ENCODE peak calls at places on chromosomes 13 and 19, in seven cellular contexts. H is GM23248; P is lower lobe of right lung; D is heart right ventricle; E is CD4-positive, CD25-positive, alpha-beta regulatory T cell; T is HCT116; K is OCI-LY7. Q is an unnamed sample. For H3K4me1, the result is how much of the 10 kb centered on the place peaks cover.

GRCh38 chr19:47755065-47755761 is 9.9 kb downstream of the NOP53 start:
- DNase-seq in K (no peak), T (no peak), H (no peak), E (no peak), D (no peak), P (no peak), Q (no peak)

GRCh38 chr19:16347706-16348105 is 23.1 kb downstream of the KLF2 start:
- DNase-seq in K (no peak), D (no peak), P (no peak), H (no peak), T (no peak), E (no peak), Q (no peak)

GRCh38 chr13:24192036-24192810 is 31.7 kb downstream of the SPATA13 start:
- DNase-seq in T (no peak), E (no peak), H (no peak), K (no peak), D (no peak), P (no peak), Q (no peak)

GRCh38 chr19:54804571-54804970 is 1.2 kb downstream of the KIR2DL4 start:
- DNase-seq in K (no peak), H (no peak), P (no peak), E (no peak), D (no peak), T (no peak), Q (no peak)

GRCh38 chr13:111901301-111901905 is 165.5 kb upstream of the SOX1 start:
- DNase-seq in E (no peak), H (no peak), T (no peak), P (no peak), K (no peak), D (no peak), Q (no peak)

GRCh38 chr19:37763488-37763887 is 15.9 kb downstream of the ZNF573 start:
- DNase-seq in K (no peak), H (peak), D (no peak), T (no peak), P (no peak), E (no peak), Q (no peak)

GRCh38 chr13:93375491-93375890 is 148.9 kb downstream of the GPC6 start:
- DNase-seq in K (no peak), D (no peak), H (no peak), P (no peak), E (no peak), T (no peak), Q (no peak)

GRCh38 chr13:64723735-64724134 is 2506.4 kb downstream of the PCDH9 start:
- DNase-seq in P (no peak), D (no peak), E (no peak), K (no peak), H (peak), T (peak), Q (no peak)

GRCh38 chr13:70896136-70896535 is 787.9 kb upstream of the KLHL1 start:
- DNase-seq in E (no peak), T (no peak), D (no peak), K (no peak), H (no peak), P (no peak), Q (no peak)

GRCh38 chr19:56404705-56405056 is 549 bp downstream of the ZNF583 start:
- DNase-seq in P (no peak), K (no peak), E (no peak), D (no peak), T (no peak), H (peak), Q (peak)

GRCh38 chr13:51581148-51581820 is 3.0 kb upstream of the WDFY2 start:
- DNase-seq in K (peak), E (no peak), T (no peak), H (no peak), P (no peak), D (no peak), Q (no peak)

GRCh38 chr13:80048802-80049201 is 292.1 kb downstream of the SPRY2 start:
- DNase-seq in T (peak), P (peak), K (peak), E (no peak), H (peak), D (peak), Q (peak)

GRCh38 chr13:33262997-33263396 is 22.6 kb downstream of the STARD13 start:
- DNase-seq in D (no peak), P (no peak), K (peak), H (no peak), E (no peak), T (no peak), Q (no peak)

GRCh38 chr13:87259479-87260083 is 411.6 kb upstream of the SLITRK5 start:
- DNase-seq in E (no peak), T (peak), D (no peak), K (peak), H (peak), P (no peak), Q (peak)

GRCh38 chr13:27926644-27927434 is 7.0 kb downstream of the PDX1 start:
- DNase-seq in E (no peak), T (no peak), K (no peak), D (no peak), H (peak), P (no peak), Q (no peak)

GRCh38 chr13:97491452-97491851 is 57.5 kb downstream of the RAP2A start:
- DNase-seq in D (no peak), H (no peak), T (no peak), P (no peak), E (no peak), K (no peak), Q (no peak)

GRCh38 chr13:28753208-28753892 is 34.6 kb upstream of the SLC46A3 start:
- DNase-seq in T (peak), D (peak), K (no peak), E (no peak), H (peak), P (peak), Q (peak)

GRCh38 chr19:4639531-4640246 is 373 bp downstream of the TNFAIP8L1 start:
- DNase-seq in H (no peak), E (no peak), K (no peak), T (no peak), P (peak), D (peak), Q (peak)

GRCh38 chr13:112761701-112762689 is 72.2 kb downstream of the ATP11A start:
- DNase-seq in D (no peak), E (no peak), T (no peak), P (peak), H (no peak), K (no peak), Q (no peak)

GRCh38 chr19:2479556-2480194 is 3.7 kb downstream of the GADD45B start:
- DNase-seq in K (peak), E (no peak), D (no peak), P (peak), T (no peak), H (peak), Q (no peak)
- H3K4me3 ChIP-seq in K (peak), E (no peak), D (no peak), P (no peak), T (no peak), H (no peak), Q (no peak)

GRCh38 chr19:13376537-13376936 is 129.7 kb downstream of the CACNA1A start:
- DNase-seq in E (no peak), D (no peak), H (no peak), K (no peak), P (no peak), T (no peak), Q (no peak)
- H3K27ac ChIP-seq in E (no peak), D (no peak), H (no peak), K (no peak), P (no peak), T (no peak), Q (no peak)

GRCh38 chr19:32178401-32178800 is 167.0 kb upstream of the ZNF507 start:
- DNase-seq in D (no peak), P (no peak), K (no peak), T (no peak), H (no peak), E (no peak), Q (no peak)

GRCh38 chr19:32181356-32181920 is 164.0 kb upstream of the ZNF507 start:
- DNase-seq in K (no peak), E (no peak), T (no peak), H (no peak), P (no peak), D (no peak), Q (peak)

GRCh38 chr19:32177686-32178085 is 167.7 kb upstream of the ZNF507 start:
- DNase-seq in K (no peak), P (no peak), H (no peak), D (no peak), T (no peak), E (no peak), Q (no peak)

GRCh38 chr19:32176591-32176990 is 168.8 kb upstream of the ZNF507 start:
- DNase-seq in T (no peak), K (no peak), E (no peak), D (no peak), H (no peak), P (no peak), Q (no peak)

DNA sequence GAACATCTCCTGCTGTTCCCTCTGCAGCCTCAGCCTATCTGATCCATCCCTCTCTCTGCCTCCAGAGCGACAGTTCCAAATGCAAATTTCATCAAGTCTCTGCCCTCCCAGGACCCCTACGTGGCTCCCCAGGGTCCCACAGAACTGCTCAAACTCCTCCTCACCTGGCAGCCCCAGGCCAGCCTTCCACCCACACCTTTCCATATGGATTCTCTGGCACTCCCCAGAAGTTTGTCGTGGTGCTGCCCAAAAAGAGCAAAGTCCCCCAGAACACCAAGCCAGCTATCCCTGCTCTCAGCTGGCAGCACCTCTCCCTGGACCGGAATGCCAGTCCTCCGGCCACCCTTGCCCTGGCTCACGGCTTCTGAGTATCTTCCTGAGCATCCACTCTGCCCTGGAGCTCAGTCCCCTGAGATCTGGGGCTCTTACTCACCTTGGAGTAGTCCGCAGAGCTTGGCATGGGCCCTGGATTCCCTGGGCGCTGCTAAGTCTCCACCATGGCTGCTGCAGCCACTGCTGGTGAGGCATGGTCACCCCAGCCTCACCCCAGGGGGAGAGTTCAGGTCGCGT is 166.5 kb upstream of the ZNF507 start:
- DNase-seq in T (no peak), K (no peak), H (no peak), D (no peak), E (no peak), P (no peak), Q (no peak)
- H3K4me1 ChIP-seq in T (under half), K (under half), H (under half), D (under half), E (under half), P (under half), Q (under half)

GRCh38 chr13:40221131-40221459 is 445.3 kb downstream of the FOXO1 start:
- DNase-seq in E (no peak), K (no peak), P (no peak), D (no peak), H (no peak), T (no peak), Q (no peak)
- H3K4me3 ChIP-seq in E (peak), K (no peak), P (no peak), D (no peak), H (no peak), T (no peak), Q (no peak)

GRCh38 chr19:39846678-39847486 is 703 bp upstream of the FBL start:
- DNase-seq in T (no peak), D (no peak), K (no peak), H (peak), P (no peak), E (no peak), Q (no peak)
- H3K27ac ChIP-seq in T (peak), D (peak), K (peak), H (peak), P (peak), E (peak), Q (peak)

GRCh38 chr13:26525528-26525927 is 32.0 kb upstream of the WASF3 start:
- DNase-seq in T (no peak), K (no peak), D (no peak), P (no peak), H (no peak), E (no peak), Q (no peak)
- H3K4me1 ChIP-seq in T (under half), K (under half), D (under half), P (under half), H (under half), E (under half), Q (under half)

GRCh38 chr19:41195675-41196497 is 2.9 kb downstream of the CYP2S1 start:
- DNase-seq in K (no peak), D (no peak), T (no peak), H (peak), P (no peak), E (no peak), Q (no peak)

GRCh38 chr19:41194157-41194552 is 1.1 kb downstream of the CYP2S1 start:
- DNase-seq in K (no peak), P (no peak), E (no peak), T (no peak), D (no peak), H (no peak), Q (no peak)

GRCh38 chr19:41192574-41193419 is at the start of gene CYP2S1:
- DNase-seq in H (peak), P (peak), K (no peak), E (no peak), T (peak), D (no peak), Q (no peak)

GRCh38 chr19:41189425-41190065 is 3.5 kb upstream of the CYP2S1 start:
- DNase-seq in K (no peak), H (no peak), P (no peak), E (no peak), D (no peak), T (no peak), Q (no peak)

GRCh38 chr19:41193420-41194156 is 569 bp downstream of the CYP2S1 start:
- DNase-seq in T (no peak), H (no peak), E (no peak), D (no peak), K (no peak), P (no peak), Q (no peak)
- H3K4me3 ChIP-seq in T (peak), H (no peak), E (no peak), D (peak), K (no peak), P (peak), Q (no peak)